ENCODE peak calls at places on chromosome X, in five cellular contexts. O, D, L, K and E are unnamed samples.
A peak's percentile ranks its signal among the peaks of the same experiment; 100 is the strongest.

GRCh38 chrX:141936080-141936479 is 32.4 kb downstream of the MAGEC1 start:
- DNase-seq in K (peak; percentile 19), D (no peak), L (no peak), O (no peak), E (no peak)

GRCh38 chrX:118847676-118848075 is 24.1 kb downstream of the ZCCHC12 start:
- DNase-seq in O (no peak), L (no peak), K (peak; percentile 62), D (peak; percentile 10), E (no peak)

GRCh38 chrX:74104356-74105065 is 199.5 kb upstream of the ZCCHC13 start:
- DNase-seq in O (no peak), K (peak; percentile 61), L (no peak), D (no peak), E (no peak)

GRCh38 chrX:3219231-3219630 is 127.2 kb downstream of the MXRA5 start:
- DNase-seq in L (no peak), K (no peak), D (no peak), O (no peak), E (no peak)

GRCh38 chrX:101550825-101551767 is 749 bp downstream of the ARMCX1 start:
- DNase-seq in L (peak; percentile 83), D (no peak), K (peak; percentile 45), O (peak; percentile 81), E (peak; percentile 72)

GRCh38 chrX:12988797-12989196 is 13.9 kb downstream of the TMSB4X start:
- DNase-seq in L (no peak), D (peak; percentile 15), O (no peak), K (peak; percentile 86), E (peak; percentile 41)

GRCh38 chrX:100417671-100418070 is 7.6 kb upstream of the PCDH19 start:
- DNase-seq in K (peak; percentile 6), O (no peak), L (no peak), D (no peak), E (no peak)

GRCh38 chrX:102154218-102154860 is 1.4 kb downstream of the BEX5 start:
- DNase-seq in L (no peak), D (no peak), O (no peak), K (no peak), E (peak; percentile 5)

GRCh38 chrX:23799469-23800065 is 16.6 kb downstream of the SAT1 start:
- DNase-seq in D (no peak), L (no peak), O (no peak), K (peak; percentile 55), E (no peak)

GRCh38 chrX:37961118-37961517 is 45.2 kb upstream of the SYTL5 start:
- DNase-seq in L (no peak), D (no peak), K (no peak), O (no peak), E (no peak)

GRCh38 chrX:39619182-39620009 is 478.4 kb downstream of the BCOR start:
- DNase-seq in K (peak; percentile 15), L (no peak), O (no peak), D (no peak), E (no peak)

GRCh38 chrX:70482300-70482699 is 37.7 kb downstream of the DLG3 start:
- DNase-seq in D (no peak), L (no peak), O (no peak), K (no peak), E (no peak)

GRCh38 chrX:72142094-72142843 is 10.6 kb upstream of the RTL5 start:
- DNase-seq in L (no peak), O (no peak), D (no peak), K (no peak), E (peak; percentile 39)

GRCh38 chrX:31931225-31931624 is 859.4 kb upstream of the FTHL17 start:
- DNase-seq in O (no peak), D (no peak), K (peak; percentile 53), L (no peak), E (no peak)

GRCh38 chrX:11949291-11949690 is 189.0 kb upstream of the FRMPD4 start:
- DNase-seq in K (peak; percentile 37), D (no peak), O (no peak), L (no peak), E (no peak)

GRCh38 chrX:120647127-120647526 is 17.3 kb upstream of the C1GALT1C1 start:
- DNase-seq in D (no peak), K (peak; percentile 29), L (no peak), O (no peak), E (no peak)

GRCh38 chrX:150548684-150549083 is 19.7 kb upstream of the MTM1 start:
- DNase-seq in O (no peak), D (no peak), L (no peak), K (no peak), E (no peak)

GRCh38 chrX:81586091-81586490 is 384.2 kb downstream of the SH3BGRL start:
- DNase-seq in D (no peak), K (no peak), L (no peak), O (no peak), E (peak; percentile 83)